ENCODE peak calls at places on chromosomes 4 and X, in six cellular contexts. R is lower lobe of right lung, Q is tibial artery, X is neural progenitor cell, P is left lung, E is tibial nerve. T is an unnamed sample. For H3K36me3, the result is how much of the 10 kb centered on the place peaks cover.

GRCh38 chr4:108982786-108983185 is 219.9 kb upstream of the ETNPPL start:
- DNase-seq in R (no peak), Q (no peak), X (peak), P (no peak), E (no peak), T (no peak)

GRCh38 chrX:19807414-19807813 is 80.0 kb downstream of the SH3KBP1 start:
- DNase-seq in R (no peak), Q (no peak), X (no peak), P (no peak), E (no peak), T (no peak)

GRCh38 chr4:184012937-184013336 is 107.8 kb downstream of the STOX2 start:
- DNase-seq in R (no peak), Q (no peak), X (no peak), P (no peak), E (no peak), T (no peak)

GRCh38 chr4:108646706-108647105 is 3.7 kb upstream of the OSTC start:
- DNase-seq in R (no peak), Q (no peak), X (no peak), P (no peak), E (no peak), T (no peak)

GRCh38 chr4:184766421-184766820 is 32.5 kb upstream of the CENPU start:
- DNase-seq in R (no peak), Q (no peak), X (no peak), P (no peak), E (no peak), T (no peak)

GRCh38 chr4:76784237-76784636 is 113.7 kb downstream of the SOWAHB start:
- DNase-seq in R (no peak), Q (no peak), X (peak), P (no peak), E (no peak), T (no peak)

GRCh38 chrX:72247206-72247944 is 8.5 kb upstream of the ERCC6L start:
- DNase-seq in R (peak), Q (no peak), X (no peak), P (no peak), E (peak), T (no peak)

GRCh38 chr4:127618427-127618826 is 14.3 kb upstream of the INTU start:
- DNase-seq in R (no peak), Q (no peak), X (no peak), P (no peak), E (no peak), T (no peak)

GRCh38 chr4:113738251-113738650 is 23.3 kb downstream of the CAMK2D start:
- DNase-seq in R (no peak), Q (no peak), X (no peak), P (no peak), E (no peak), T (no peak)

GRCh38 chrX:123773258-123773978 is 40.6 kb upstream of the THOC2 start:
- DNase-seq in R (no peak), Q (no peak), X (no peak), P (no peak), E (no peak), T (no peak)

GRCh38 chrX:74606799-74607198 is 7.6 kb downstream of the RLIM start:
- DNase-seq in R (no peak), Q (no peak), X (no peak), P (no peak), E (no peak), T (no peak)

DNA sequence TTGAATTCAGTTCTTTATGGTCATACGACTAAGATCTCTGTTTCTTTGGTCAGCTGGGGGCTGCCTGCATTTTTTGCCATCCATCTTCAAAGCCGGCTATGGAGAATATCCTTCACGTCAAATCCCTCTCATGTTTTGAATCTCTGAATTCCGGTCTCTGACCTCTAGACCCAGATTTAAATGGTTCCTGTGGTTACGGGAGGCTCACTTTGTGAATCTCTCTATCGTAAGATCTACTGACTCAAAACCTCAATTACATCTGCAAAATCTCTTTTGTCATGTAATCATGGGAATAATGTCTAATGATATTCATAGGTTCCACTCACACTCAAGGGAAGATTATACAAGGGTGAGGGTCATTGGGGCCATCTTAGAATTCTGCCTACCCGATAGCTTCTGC is 5.7 kb upstream of the MPC1L start:
- DNase-seq in R (no peak), Q (no peak), X (no peak), P (no peak), E (no peak), T (no peak)
- H3K36me3 ChIP-seq in R (under half), Q (under half), X (under half), P (under half), E (under half), T (under half)

GRCh38 chr4:143437937-143438336 is 75.6 kb upstream of the SMARCA5 start:
- DNase-seq in R (no peak), Q (no peak), X (no peak), P (no peak), E (no peak), T (no peak)
- H3K36me3 ChIP-seq in R (under half), Q (under half), X (under half), P (under half), E (under half), T (under half)

GRCh38 chrX:150729956-150730355 is 36.8 kb downstream of the MTMR1 start:
- DNase-seq in R (no peak), Q (no peak), X (no peak), P (no peak), E (no peak), T (no peak)
- H3K36me3 ChIP-seq in R (half or more), Q (under half), X (under half), P (under half), E (under half), T (under half)

DNA sequence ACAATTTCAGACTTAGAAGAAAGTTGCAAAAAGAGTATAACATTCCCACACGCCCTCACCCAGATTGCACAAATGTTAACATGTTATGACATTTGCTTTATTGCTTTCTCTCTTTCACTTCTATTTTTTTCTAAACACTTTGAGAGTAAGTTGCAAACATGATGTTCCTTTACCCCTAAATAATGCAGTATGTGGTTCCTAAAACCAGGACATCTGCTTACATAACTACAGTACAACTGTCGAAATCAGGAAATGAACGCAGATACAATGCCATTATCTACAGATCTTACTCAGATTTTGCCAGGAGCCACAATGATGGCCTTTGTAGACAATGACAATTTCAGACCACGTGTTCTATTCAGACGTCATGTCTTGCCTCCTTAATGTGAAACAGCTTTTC is 22.4 kb downstream of the SH3TC1 start:
- DNase-seq in R (no peak), Q (no peak), X (no peak), P (no peak), E (peak), T (no peak)
- H3K36me3 ChIP-seq in R (half or more), Q (under half), X (under half), P (under half), E (under half), T (under half)

DNA sequence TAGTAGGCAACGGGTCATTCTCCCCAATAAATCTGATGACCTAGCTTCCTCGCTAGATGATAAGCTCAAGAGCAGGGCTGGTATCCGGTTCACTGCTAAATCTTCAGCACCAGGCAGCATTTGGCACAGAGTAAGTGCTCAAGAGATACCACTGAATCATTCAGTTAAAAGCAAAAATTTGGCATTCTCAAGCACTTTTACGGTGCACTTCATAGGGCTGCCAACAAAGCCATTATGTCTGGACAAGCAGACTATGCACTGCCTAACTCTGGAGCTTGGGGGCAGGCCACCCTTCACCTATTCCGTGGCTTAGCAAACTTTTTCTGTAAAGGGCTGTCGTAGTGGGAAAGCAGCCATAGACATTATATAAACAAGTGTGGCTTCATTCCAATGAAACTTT is 23.8 kb upstream of the CXorf38 start:
- DNase-seq in R (no peak), Q (no peak), X (no peak), P (no peak), E (no peak), T (no peak)
- H3K36me3 ChIP-seq in R (half or more), Q (under half), X (under half), P (under half), E (under half), T (under half)

T was measured in esophagus muscularis mucosa.